ENCODE peak calls at places on chromosomes 11 and 22, in five cellular contexts. I is left ventricle myocardium inferior, A is HCT116, Z is colonic mucosa, C is heart right ventricle. K is an unnamed sample.

GRCh38 chr11:37087650-37088572 is 489.9 kb upstream of the RAG2 start:
- DNase-seq in I (no peak), C (no peak), Z (no peak), A (no peak), K (no peak)

GRCh38 chr22:37898441-37899181 is 7.5 kb upstream of the MICALL1 start:
- DNase-seq in I (no peak), A (no peak), Z (no peak), C (no peak), K (peak; percentile 58)

GRCh38 chr11:126647735-126648134 is 292.2 kb downstream of the ST3GAL4 start:
- DNase-seq in A (peak; percentile 2), Z (no peak), I (no peak), C (no peak), K (no peak)

GRCh38 chr11:13376402-13376801 is 86.6 kb downstream of the BTBD10 start:
- DNase-seq in Z (no peak), I (no peak), A (no peak), C (no peak), K (no peak)

GRCh38 chr11:123308077-123308476 is 113.0 kb upstream of the CLMP start:
- DNase-seq in I (no peak), C (peak; percentile 13), Z (no peak), A (no peak), K (no peak)

GRCh38 chr22:19641254-19641982 is 72.9 kb upstream of the SEPTIN5 start:
- DNase-seq in A (peak; percentile 19), Z (no peak), C (no peak), I (no peak), K (no peak)

GRCh38 chr11:45048870-45049825 is 97.3 kb upstream of the PRDM11 start:
- DNase-seq in I (peak; percentile 35), Z (no peak), C (peak; percentile 71), A (no peak), K (no peak)

GRCh38 chr11:91265946-91266345 is 958.7 kb upstream of the FAT3 start:
- DNase-seq in I (no peak), Z (no peak), C (no peak), A (no peak), K (no peak)

GRCh38 chr11:76629133-76629852 is 41.3 kb downstream of the LRRC32 start:
- DNase-seq in A (no peak), Z (no peak), C (peak; percentile 84), I (peak; percentile 38), K (no peak)

GRCh38 chr11:124108158-124108557 is 7.1 kb upstream of the VWA5A start:
- DNase-seq in C (no peak), Z (no peak), A (peak; percentile 22), I (no peak), K (no peak)

GRCh38 chr11:71935338-71935925 is 6.6 kb downstream of the RNF121 start:
- DNase-seq in C (no peak), I (no peak), Z (no peak), A (no peak), K (no peak)

GRCh38 chr11:76153609-76153949 is 52.7 kb downstream of the WNT11 start:
- DNase-seq in Z (no peak), A (no peak), I (no peak), C (no peak), K (no peak)

GRCh38 chr11:133934096-133934495 is 22.7 kb downstream of the IGSF9B start:
- DNase-seq in C (no peak), I (no peak), Z (no peak), A (no peak), K (no peak)

GRCh38 chr11:85845052-85845631 is 10.0 kb upstream of the CCDC83 start:
- DNase-seq in I (no peak), A (no peak), Z (no peak), C (no peak), K (no peak)

GRCh38 chr11:94525933-94526332 is 13.7 kb downstream of the C11orf97 start:
- DNase-seq in C (peak; percentile 48), Z (peak; percentile 92), I (peak; percentile 66), A (no peak), K (no peak)

GRCh38 chr11:102727890-102728289 is 3.1 kb upstream of the MMP8 start:
- DNase-seq in A (no peak), I (no peak), Z (no peak), C (no peak), K (no peak)

GRCh38 chr22:41446057-41446501 is 522 bp downstream of the TOB2 start:
- DNase-seq in Z (peak; percentile 57), I (peak; percentile 43), A (no peak), C (peak; percentile 24), K (no peak)

GRCh38 chr11:120392791-120393190 is 56.6 kb downstream of the ARHGEF12 start:
- DNase-seq in C (no peak), A (no peak), Z (no peak), I (no peak), K (no peak)

GRCh38 chr11:57205046-57205671 is 23.4 kb downstream of the LRRC55 start:
- DNase-seq in A (no peak), I (no peak), Z (no peak), C (no peak), K (peak; percentile 41)

GRCh38 chr11:47425611-47426010 is 628 bp downstream of the PSMC3 start:
- DNase-seq in A (no peak), Z (no peak), I (no peak), C (no peak), K (no peak)

GRCh38 chr22:27775087-27775697 is 26.4 kb downstream of the MN1 start:
- DNase-seq in Z (no peak), I (no peak), C (no peak), A (no peak), K (no peak)

GRCh38 chr11:57667065-57667714 is 724 bp upstream of the ZDHHC5 start:
- DNase-seq in A (peak; percentile 98), Z (peak; percentile 95), C (peak; percentile 98), I (peak; percentile 96), K (peak; percentile 98)

GRCh38 chr22:33654173-33654890 is 265.9 kb downstream of the LARGE1 start:
- DNase-seq in Z (peak; percentile 40), A (no peak), I (no peak), C (no peak), K (no peak)

GRCh38 chr11:87290304-87290922 is 252.7 kb downstream of the TMEM135 start:
- DNase-seq in C (no peak), A (peak; percentile 38), I (no peak), Z (no peak), K (no peak)

GRCh38 chr11:103257360-103257759 is 148.1 kb downstream of the DYNC2H1 start:
- DNase-seq in A (peak; percentile 35), Z (no peak), I (no peak), C (no peak), K (no peak)

GRCh38 chr11:63870351-63871197 is 31.7 kb downstream of the MARK2 start:
- DNase-seq in Z (no peak), I (no peak), A (no peak), C (no peak), K (no peak)

GRCh38 chr11:85137597-85137996 is 489.5 kb downstream of the DLG2 start:
- DNase-seq in Z (no peak), I (no peak), C (no peak), A (no peak), K (no peak)

GRCh38 chr22:29994027-29994715 is 86.1 kb upstream of the HORMAD2 start:
- DNase-seq in I (no peak), Z (no peak), C (no peak), A (no peak), K (no peak)

GRCh38 chr11:62242021-62242420 is at the start of gene SCGB1D2:
- DNase-seq in I (peak; percentile 78), C (peak; percentile 51), Z (no peak), A (no peak), K (peak; percentile 5)

GRCh38 chr22:27493797-27494196 is 307.8 kb downstream of the MN1 start:
- DNase-seq in C (no peak), A (no peak), I (no peak), Z (no peak), K (no peak)

GRCh38 chr11:129680907-129681306 is 134.7 kb upstream of the TMEM45B start:
- DNase-seq in A (no peak), I (no peak), Z (no peak), C (no peak), K (no peak)

GRCh38 chr22:39967103-39967829 is 7.1 kb downstream of the TMA7B start:
- DNase-seq in Z (peak; percentile 74), I (no peak), C (no peak), A (no peak), K (no peak)

GRCh38 chr22:23156286-23156685 is 11.0 kb downstream of the RAB36 start:
- DNase-seq in Z (no peak), A (no peak), C (no peak), I (no peak), K (no peak)

GRCh38 chr11:118211006-118211405 is 13.8 kb downstream of the JAML start:
- DNase-seq in I (no peak), A (no peak), Z (no peak), C (peak; percentile 46), K (no peak)

GRCh38 chr22:24390576-24390975 is 36.8 kb upstream of the ADORA2A start:
- DNase-seq in Z (no peak), I (no peak), A (no peak), C (no peak), K (no peak)

GRCh38 chr11:116927163-116927772 is 89.8 kb upstream of the APOA1 start:
- DNase-seq in I (no peak), Z (no peak), C (no peak), A (no peak), K (no peak)
- H3K27ac ChIP-seq in I (no peak overlapping the region), Z (no peak overlapping the region), C (no peak overlapping the region), A (no peak overlapping the region), K (no peak overlapping the region)

GRCh38 chr11:121929581-121929980 is 186.4 kb downstream of the BLID start:
- DNase-seq in C (peak; percentile 35), A (no peak), I (peak; percentile 28), Z (no peak), K (peak; percentile 23)
- H3K27ac ChIP-seq in C (peak overlapping the region; percentile 76), A (no peak overlapping the region), I (peak overlapping the region; percentile 50), Z (no peak overlapping the region), K (peak overlapping the region; percentile 71)

GRCh38 chr22:46110215-46110614 is 40.1 kb upstream of the PPARA start:
- DNase-seq in C (no peak), I (no peak), Z (no peak), A (no peak), K (no peak)

GRCh38 chr22:46108564-46109473 is 41.5 kb upstream of the PPARA start:
- DNase-seq in C (peak; percentile 71), I (peak; percentile 68), A (no peak), Z (peak; percentile 57), K (no peak)

GRCh38 chr22:46107753-46108563 is 42.4 kb upstream of the PPARA start:
- DNase-seq in I (no peak), Z (no peak), C (no peak), A (no peak), K (no peak)

GRCh38 chr22:46111645-46112306 is 38.5 kb upstream of the PPARA start:
- DNase-seq in I (no peak), Z (no peak), C (no peak), A (no peak), K (no peak)

GRCh38 chr22:46109474-46110003 is 40.8 kb upstream of the PPARA start:
- DNase-seq in Z (no peak), C (no peak), I (no peak), A (no peak), K (no peak)
- H3K27ac ChIP-seq in Z (no peak overlapping the region), C (peak overlapping the region; percentile 94), I (peak overlapping the region; percentile 88), A (peak overlapping the region; percentile 52), K (peak overlapping the region; percentile 93)

DNA sequence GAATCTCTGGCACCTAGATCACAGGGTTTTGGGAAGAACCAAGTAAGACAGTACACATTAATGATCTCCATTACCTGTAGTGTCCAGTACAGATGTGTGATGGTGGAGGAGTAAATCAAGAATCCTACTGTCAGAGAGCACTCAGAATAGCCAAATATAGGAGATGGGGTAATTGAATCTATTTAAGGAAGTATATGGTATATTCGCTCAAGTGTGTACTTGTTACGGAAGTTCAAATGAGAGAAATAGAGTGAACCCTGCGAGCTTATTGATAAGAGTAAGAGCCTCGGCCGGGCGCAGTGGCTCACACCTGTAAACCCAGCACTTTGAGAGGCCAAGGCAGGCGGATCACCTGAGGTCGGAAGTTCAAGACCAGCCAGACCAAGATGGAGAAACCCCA is 2.2 kb downstream of the SPCS2 start:
- DNase-seq in A (no peak), Z (no peak), I (no peak), C (no peak), K (no peak)
- H3K27ac ChIP-seq in A (no peak overlapping the region), Z (no peak overlapping the region), I (no peak overlapping the region), C (no peak overlapping the region), K (no peak overlapping the region)

K was measured in substantia nigra.